ENCODE peak calls at places on chromosome 21, in seven cellular contexts. L is OCI-LY7; B is cardiac fibroblast; P is naive thymus-derived CD4-positive, alpha-beta T cell; U is AG04450; Q is endothelial cell of umbilical vein; G is WERI-Rb-1. R is an unnamed sample.

GRCh38 chr21:44552136-44552535 is 831 bp upstream of the KRTAP10-2 start:
- DNase-seq in L (no peak), B (no peak), P (no peak), U (no peak), Q (no peak), G (no peak), R (no peak)

GRCh38 chr21:45537746-45538291 is 4.4 kb downstream of the SLC19A1 start:
- DNase-seq in L (no peak), B (no peak), P (no peak), U (no peak), Q (no peak), G (no peak), R (no peak)

GRCh38 chr21:17765207-17765606 is 53.9 kb downstream of the C21orf91 start:
- DNase-seq in L (no peak), B (no peak), P (no peak), U (no peak), Q (no peak), G (no peak), R (no peak)

GRCh38 chr21:26047279-26047967 is 123.1 kb downstream of the APP start:
- DNase-seq in L (no peak), B (no peak), P (no peak), U (no peak), Q (no peak), G (no peak), R (no peak)

GRCh38 chr21:35512321-35512720 is 463.2 kb upstream of the RUNX1 start:
- DNase-seq in L (no peak), B (peak; percentile 63), P (no peak), U (no peak), Q (no peak), G (no peak), R (no peak)

GRCh38 chr21:46217511-46218196 is 10.9 kb downstream of the LSS start:
- DNase-seq in L (no peak), B (no peak), P (no peak), U (no peak), Q (no peak), G (no peak), R (no peak)

GRCh38 chr21:35993875-35994490 is 66.3 kb downstream of the SETD4 start:
- DNase-seq in L (no peak), B (no peak), P (no peak), U (no peak), Q (no peak), G (no peak), R (no peak)

GRCh38 chr21:36008505-36008904 is 51.8 kb downstream of the SETD4 start:
- DNase-seq in L (no peak), B (no peak), P (no peak), U (no peak), Q (no peak), G (no peak), R (no peak)

GRCh38 chr21:45549670-45550463 is 7.6 kb upstream of the SLC19A1 start:
- DNase-seq in L (no peak), B (no peak), P (no peak), U (no peak), Q (no peak), G (peak; percentile 29), R (no peak)

GRCh38 chr21:26199471-26199870 is 28.9 kb upstream of the APP start:
- DNase-seq in L (no peak), B (peak; percentile 67), P (no peak), U (peak; percentile 18), Q (no peak), G (no peak), R (no peak)

GRCh38 chr21:42117229-42118048 is 46.3 kb downstream of the UMODL1 start:
- DNase-seq in L (peak; percentile 84), B (peak; percentile 85), P (peak; percentile 52), U (peak; percentile 47), Q (peak; percentile 78), G (peak; percentile 83), R (peak; percentile 74)

GRCh38 chr21:42120904-42121535 is 49.9 kb downstream of the UMODL1 start:
- DNase-seq in L (peak; percentile 86), B (no peak), P (no peak), U (no peak), Q (no peak), G (no peak), R (no peak)

GRCh38 chr21:42118901-42119300 is 47.8 kb downstream of the UMODL1 start:
- DNase-seq in L (peak; percentile 52), B (no peak), P (no peak), U (no peak), Q (no peak), G (no peak), R (no peak)

GRCh38 chr21:42120056-42120903 is 49.2 kb downstream of the UMODL1 start:
- DNase-seq in L (peak; percentile 95), B (no peak), P (no peak), U (no peak), Q (no peak), G (no peak), R (no peak)

DNA sequence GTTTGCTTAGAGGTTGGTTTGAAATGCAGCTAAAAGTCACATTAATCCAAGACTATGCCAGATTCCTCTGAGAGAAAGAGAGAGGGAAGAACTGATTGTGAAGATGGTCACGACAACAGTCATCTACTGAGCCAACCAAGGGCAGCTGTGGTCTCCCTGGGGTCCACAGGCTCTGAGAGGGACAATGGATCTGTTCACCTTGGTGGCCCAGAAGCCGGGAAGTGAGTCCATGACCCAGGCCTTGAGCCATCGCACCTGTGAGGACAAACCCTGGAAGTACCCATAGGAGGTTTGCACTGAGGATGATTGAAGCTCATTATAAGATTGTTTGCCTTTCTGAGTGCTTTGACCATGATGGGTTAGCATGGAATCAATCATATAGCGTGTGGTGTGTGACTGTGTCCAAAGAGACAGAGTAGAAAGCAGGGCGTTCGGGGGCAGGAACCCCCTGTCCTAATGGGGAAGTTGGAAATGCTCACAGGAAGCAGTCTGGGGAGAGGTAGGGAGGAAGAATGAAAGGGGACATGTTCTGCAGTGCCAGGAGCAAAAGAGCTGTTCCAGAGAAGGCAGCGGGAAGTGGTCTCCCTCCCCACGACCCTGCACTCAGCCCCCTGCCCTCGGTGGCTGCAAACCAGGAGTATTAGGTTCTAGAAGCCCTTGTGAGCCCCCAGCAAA is 47.1 kb downstream of the UMODL1 start:
- DNase-seq in L (peak; percentile 37), B (no peak), P (no peak), U (no peak), Q (no peak), G (no peak), R (no peak)
- H3K4me3 ChIP-seq in L (peak overlapping the region; percentile 26), B (no peak overlapping the region), P (no peak overlapping the region), U (no peak overlapping the region), Q (no peak overlapping the region), G (no peak overlapping the region), R (no peak overlapping the region)

GRCh38 chr21:28221984-28222383 is 770.7 kb downstream of the LTN1 start:
- DNase-seq in L (no peak), B (no peak), P (no peak), U (no peak), Q (no peak), G (no peak), R (no peak)

GRCh38 chr21:28224191-28224755 is 768.4 kb downstream of the LTN1 start:
- DNase-seq in L (no peak), B (no peak), P (no peak), U (no peak), Q (no peak), G (no peak), R (no peak)

GRCh38 chr21:28216976-28217523 is 775.6 kb downstream of the LTN1 start:
- DNase-seq in L (no peak), B (no peak), P (no peak), U (no peak), Q (no peak), G (no peak), R (no peak)

GRCh38 chr21:28215214-28215954 is 777.3 kb downstream of the LTN1 start:
- DNase-seq in L (no peak), B (peak; percentile 74), P (no peak), U (no peak), Q (no peak), G (no peak), R (no peak)

DNA sequence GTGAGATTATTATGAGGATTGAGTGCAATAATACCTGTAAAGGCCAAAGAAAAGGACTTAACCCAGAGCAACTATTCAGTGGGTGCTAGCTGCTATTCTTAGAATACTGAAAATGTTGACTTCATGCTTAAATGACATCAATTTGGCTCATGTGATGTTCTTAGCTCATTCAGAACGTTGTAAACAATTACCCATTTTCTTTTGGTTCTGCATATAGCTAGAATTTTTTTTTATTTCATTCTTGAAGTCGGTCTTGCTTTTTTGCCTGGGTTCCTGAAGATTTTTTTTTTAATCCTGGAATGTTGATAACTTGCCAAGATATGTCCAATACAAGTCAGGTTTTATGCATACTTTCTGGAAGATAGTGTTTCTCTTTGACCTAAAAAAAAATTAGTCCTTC is 772.0 kb downstream of the LTN1 start:
- DNase-seq in L (no peak), B (peak; percentile 21), P (no peak), U (no peak), Q (peak; percentile 16), G (no peak), R (no peak)
- H3K4me3 ChIP-seq in L (no peak overlapping the region), B (no peak overlapping the region), P (no peak overlapping the region), U (no peak overlapping the region), Q (no peak overlapping the region), G (no peak overlapping the region), R (no peak overlapping the region)

DNA sequence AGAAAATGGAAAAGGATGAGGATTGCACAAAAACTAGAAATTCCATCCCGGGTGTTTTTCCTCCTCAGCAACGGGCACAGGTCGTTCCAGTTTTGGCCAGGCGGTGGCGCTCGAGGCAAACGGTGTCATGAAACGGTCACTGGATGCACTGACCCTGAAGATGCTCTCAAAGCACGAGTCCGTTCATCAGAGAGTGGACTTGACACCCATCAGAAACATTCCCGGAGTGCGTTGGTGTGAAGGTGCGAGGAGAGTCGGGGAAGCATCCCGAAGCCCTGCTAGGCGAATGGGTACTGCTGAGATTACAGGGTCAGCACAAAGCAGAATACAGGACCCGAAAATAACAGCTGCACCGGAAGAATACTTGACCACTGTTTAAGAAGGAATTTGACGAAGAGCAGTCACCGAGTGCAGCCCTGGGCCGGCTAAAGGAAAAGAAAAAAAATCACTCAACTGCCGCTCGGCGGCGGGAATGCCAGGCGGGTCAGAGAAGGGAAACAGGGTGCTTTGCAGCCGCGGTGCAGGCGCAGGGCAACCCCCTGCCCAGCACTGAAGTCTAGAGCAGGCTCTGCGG is 71.7 kb upstream of the ETS2 start:
- DNase-seq in L (peak; percentile 57), B (peak; percentile 92), P (peak; percentile 20), U (peak; percentile 49), Q (peak; percentile 87), G (peak; percentile 85), R (peak; percentile 64)
- H3K4me3 ChIP-seq in L (peak overlapping the region; percentile 61), B (peak overlapping the region; percentile 40), P (peak overlapping the region; percentile 53), U (peak overlapping the region; percentile 57), Q (no peak overlapping the region), G (no peak overlapping the region), R (peak overlapping the region; percentile 37)

GRCh38 chr21:37208056-37208705 is 59.0 kb downstream of the VPS26C start:
- DNase-seq in L (no peak), B (no peak), P (no peak), U (no peak), Q (no peak), G (peak; percentile 64), R (no peak)
- H3K4me3 ChIP-seq in L (no peak overlapping the region), B (no peak overlapping the region), P (no peak overlapping the region), U (no peak overlapping the region), Q (no peak overlapping the region), G (peak overlapping the region; percentile 14), R (no peak overlapping the region)